ENCODE peak calls at places on chromosome 11, in seven cellular contexts. C is brain microvascular endothelial cell, X is foreskin keratinocyte, M is fibroblast of the aortic adventitia, P is stomach, Q is fibroblast of mammary gland, A is astrocyte of the spinal cord. Z is an unnamed sample.
A peak's percentile ranks its signal among the peaks of the same experiment; 100 is the strongest.

GRCh38 chr11:128895505-128895904 is 4.3 kb downstream of the KCNJ5 start:
- DNase-seq in C (no peak), X (no peak), M (no peak), P (no peak), Q (no peak), A (no peak), Z (no peak)

GRCh38 chr11:120285256-120285655 is 39.8 kb upstream of the TLCD5 start:
- DNase-seq in C (no peak), X (no peak), M (no peak), P (no peak), Q (peak; percentile 47), A (no peak), Z (no peak)

GRCh38 chr11:61022311-61023085 is 51.0 kb downstream of the CD6 start:
- DNase-seq in C (no peak), X (no peak), M (no peak), P (no peak), Q (no peak), A (no peak), Z (no peak)

GRCh38 chr11:85827768-85828639 is 17.1 kb upstream of the SYTL2 start:
- DNase-seq in C (peak; percentile 84), X (peak; percentile 85), M (peak; percentile 90), P (no peak), Q (peak; percentile 93), A (peak; percentile 95), Z (no peak)

GRCh38 chr11:64368673-64369074 is 9.7 kb downstream of the RPS6KA4 start:
- DNase-seq in C (no peak), X (no peak), M (no peak), P (no peak), Q (no peak), A (no peak), Z (no peak)

GRCh38 chr11:11349870-11350325 is 3.2 kb downstream of the CSNK2A3 start:
- DNase-seq in C (peak; percentile 50), X (no peak), M (peak; percentile 86), P (no peak), Q (peak; percentile 87), A (peak; percentile 71), Z (no peak)

GRCh38 chr11:116199182-116199581 is 573.6 kb downstream of the BUD13 start:
- DNase-seq in C (no peak), X (no peak), M (no peak), P (no peak), Q (no peak), A (no peak), Z (no peak)

GRCh38 chr11:11569936-11570491 is 51.8 kb downstream of the GALNT18 start:
- DNase-seq in C (no peak), X (peak; percentile 70), M (peak; percentile 37), P (peak; percentile 48), Q (peak; percentile 38), A (no peak), Z (no peak)

GRCh38 chr11:2721163-2721935 is 21.6 kb upstream of the KCNQ1OT1 start:
- DNase-seq in C (no peak), X (no peak), M (no peak), P (no peak), Q (no peak), A (no peak), Z (no peak)

GRCh38 chr11:61141601-61142028 is 19.6 kb downstream of the VPS37C start:
- DNase-seq in C (no peak), X (no peak), M (no peak), P (peak; percentile 90), Q (no peak), A (no peak), Z (peak; percentile 57)

GRCh38 chr11:134008593-134008992 is 51.8 kb upstream of the IGSF9B start:
- DNase-seq in C (no peak), X (no peak), M (no peak), P (no peak), Q (no peak), A (no peak), Z (peak; percentile 10)

GRCh38 chr11:15199693-15200092 is 85.0 kb downstream of the INSC start:
- DNase-seq in C (no peak), X (peak; percentile 47), M (peak; percentile 56), P (peak; percentile 52), Q (peak; percentile 79), A (peak; percentile 47), Z (no peak)

GRCh38 chr11:132715041-132715440 is 817.3 kb downstream of the OPCML start:
- DNase-seq in C (peak; percentile 43), X (peak; percentile 20), M (no peak), P (no peak), Q (no peak), A (no peak), Z (no peak)

GRCh38 chr11:33259869-33260268 is 2.7 kb downstream of the HIPK3 start:
- DNase-seq in C (no peak), X (no peak), M (no peak), P (no peak), Q (no peak), A (no peak), Z (no peak)

GRCh38 chr11:46808804-46809431 is 37.2 kb downstream of the CKAP5 start:
- DNase-seq in C (peak; percentile 28), X (peak; percentile 42), M (no peak), P (no peak), Q (peak; percentile 31), A (peak; percentile 35), Z (no peak)

GRCh38 chr11:110053848-110054414 is 39.3 kb upstream of the ZC3H12C start:
- DNase-seq in C (no peak), X (no peak), M (no peak), P (no peak), Q (no peak), A (no peak), Z (no peak)

GRCh38 chr11:28209906-28210305 is 101.7 kb downstream of the METTL15 start:
- DNase-seq in C (no peak), X (no peak), M (peak; percentile 23), P (no peak), Q (peak; percentile 68), A (no peak), Z (no peak)

GRCh38 chr11:72831521-72832300 is 17.5 kb downstream of the ATG16L2 start:
- DNase-seq in C (peak; percentile 63), X (peak; percentile 73), M (peak; percentile 76), P (peak; percentile 85), Q (peak; percentile 78), A (peak; percentile 70), Z (peak; percentile 87)

GRCh38 chr11:62202910-62203309 is 5.6 kb upstream of the SCGB2A1 start:
- DNase-seq in C (no peak), X (no peak), M (no peak), P (no peak), Q (no peak), A (no peak), Z (no peak)
- TF ChIP-seq CTCF in C (no peak), X (no peak), M (no peak), P (no peak), Q (no peak), A (no peak), Z (no peak)

GRCh38 chr11:99449345-99449744 is 428.6 kb downstream of the CNTN5 start:
- DNase-seq in C (no peak), X (no peak), M (no peak), P (no peak), Q (no peak), A (no peak), Z (no peak)

GRCh38 chr11:99446400-99446799 is 425.7 kb downstream of the CNTN5 start:
- DNase-seq in C (no peak), X (no peak), M (no peak), P (no peak), Q (no peak), A (no peak), Z (no peak)

GRCh38 chr11:99452076-99452475 is 431.3 kb downstream of the CNTN5 start:
- DNase-seq in C (no peak), X (no peak), M (no peak), P (no peak), Q (no peak), A (no peak), Z (no peak)
- TF ChIP-seq CTCF in C (no peak), X (no peak), M (no peak), P (no peak), Q (no peak), A (no peak), Z (no peak)

GRCh38 chr11:105579111-105579510 is 30.8 kb upstream of the GRIA4 start:
- DNase-seq in C (no peak), X (no peak), M (no peak), P (no peak), Q (no peak), A (no peak), Z (no peak)

GRCh38 chr11:105582497-105582896 is 27.4 kb upstream of the GRIA4 start:
- DNase-seq in C (no peak), X (peak; percentile 3), M (no peak), P (no peak), Q (no peak), A (no peak), Z (no peak)

GRCh38 chr11:105573091-105573490 is 36.8 kb upstream of the GRIA4 start:
- DNase-seq in C (peak; percentile 63), X (no peak), M (no peak), P (no peak), Q (no peak), A (peak; percentile 29), Z (no peak)

DNA sequence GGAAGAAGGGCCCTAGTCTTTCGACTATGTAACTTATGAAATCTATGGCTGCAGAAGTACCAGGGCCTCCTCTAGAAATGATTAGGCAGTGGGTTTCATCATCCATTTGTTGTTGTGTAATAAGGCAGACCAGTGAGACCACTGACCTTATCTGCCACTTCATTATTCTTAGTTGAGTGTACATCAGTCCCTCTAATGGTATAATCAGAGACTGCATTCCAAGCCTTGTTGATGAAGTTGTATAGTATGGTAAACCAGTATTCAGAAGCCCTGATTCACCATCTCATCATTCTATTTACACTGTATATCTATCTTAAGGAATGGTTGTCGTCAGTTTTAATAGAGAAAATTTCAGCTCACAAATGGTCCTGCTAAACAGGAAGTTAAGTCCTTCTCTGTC is 32.2 kb upstream of the GRIA4 start:
- DNase-seq in C (peak; percentile 49), X (peak; percentile 18), M (peak; percentile 1), P (no peak), Q (no peak), A (no peak), Z (no peak)
- TF ChIP-seq CTCF in C (peak; percentile 22), X (peak; percentile 24), M (no peak), P (no peak), Q (peak; percentile 1), A (peak; percentile 5), Z (no peak)

GRCh38 chr11:123166095-123166559 is 28.9 kb downstream of the CLMP start:
- DNase-seq in C (peak; percentile 82), X (peak; percentile 71), M (peak; percentile 74), P (no peak), Q (peak; percentile 55), A (peak; percentile 77), Z (no peak)

GRCh38 chr11:123161386-123161785 is 33.7 kb downstream of the CLMP start:
- DNase-seq in C (no peak), X (no peak), M (no peak), P (no peak), Q (no peak), A (no peak), Z (no peak)

GRCh38 chr11:123159146-123159857 is 35.7 kb downstream of the CLMP start:
- DNase-seq in C (no peak), X (no peak), M (peak; percentile 40), P (no peak), Q (no peak), A (no peak), Z (no peak)

GRCh38 chr11:123164732-123165450 is 30.2 kb downstream of the CLMP start:
- DNase-seq in C (no peak), X (no peak), M (no peak), P (no peak), Q (no peak), A (no peak), Z (no peak)

DNA sequence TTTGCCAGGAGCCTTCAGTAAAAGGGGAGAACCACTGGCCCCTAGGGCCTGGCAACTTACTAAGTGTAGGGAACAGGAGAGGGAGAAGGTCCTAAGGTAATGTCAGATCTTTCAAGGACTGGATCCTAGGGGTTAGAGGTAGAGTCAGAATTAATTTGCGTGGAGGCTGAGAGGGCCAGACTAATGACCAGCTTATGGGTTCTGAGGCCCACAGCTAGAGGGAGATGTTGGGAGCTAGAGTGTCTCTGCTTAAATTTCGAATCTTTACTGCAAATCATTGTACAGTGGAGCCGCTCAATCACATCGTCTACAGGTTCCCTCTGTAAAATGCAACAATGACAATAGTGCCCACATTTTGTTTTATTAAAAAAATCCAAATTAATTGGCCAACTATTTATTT is 31.4 kb downstream of the CLMP start:
- DNase-seq in C (no peak), X (no peak), M (no peak), P (no peak), Q (no peak), A (no peak), Z (no peak)
- TF ChIP-seq CTCF in C (peak; percentile 57), X (no peak), M (peak; percentile 33), P (no peak), Q (peak; percentile 24), A (peak; percentile 22), Z (no peak)